ENCODE peak calls at places on chromosomes 5 and 9, in five cellular contexts. S, E, W, U and Z are unnamed samples.

GRCh38 chr5:116947691-116948528 is 373.3 kb upstream of the SEMA6A start:
- DNase-seq in S (peak; percentile 60), E (peak; percentile 2), W (peak; percentile 53), U (no peak), Z (no peak)

GRCh38 chr5:179346875-179347274 is 1.6 kb upstream of the ADAMTS2 start:
- DNase-seq in S (no peak), E (no peak), W (no peak), U (no peak), Z (no peak)

GRCh38 chr9:114611516-114612271 is 603 bp downstream of the TMEM268 start:
- DNase-seq in S (peak; percentile 63), E (peak; percentile 55), W (peak; percentile 85), U (no peak), Z (peak; percentile 39)

GRCh38 chr9:84772511-84772910 is 103.0 kb downstream of the NTRK2 start:
- DNase-seq in S (no peak), E (peak; percentile 23), W (no peak), U (no peak), Z (no peak)

GRCh38 chr9:2849943-2850342 is 6.0 kb upstream of the PUM3 start:
- DNase-seq in S (no peak), E (no peak), W (no peak), U (no peak), Z (no peak)

GRCh38 chr9:134162926-134163373 is 1.4 kb downstream of the RNU6ATAC start:
- DNase-seq in S (no peak), E (no peak), W (no peak), U (no peak), Z (no peak)

GRCh38 chr5:107451028-107451427 is 219.7 kb downstream of the EFNA5 start:
- DNase-seq in S (no peak), E (no peak), W (no peak), U (no peak), Z (no peak)

GRCh38 chr5:143527808-143528207 is 124.3 kb upstream of the NR3C1 start:
- DNase-seq in S (no peak), E (peak; percentile 68), W (peak; percentile 39), U (no peak), Z (peak; percentile 34)

GRCh38 chr9:107158321-107158720 is 124.8 kb upstream of the RAD23B start:
- DNase-seq in S (peak; percentile 31), E (no peak), W (peak; percentile 68), U (no peak), Z (peak; percentile 26)

GRCh38 chr5:150293091-150293941 is 3.7 kb upstream of the CAMK2A start:
- DNase-seq in S (no peak), E (no peak), W (no peak), U (no peak), Z (no peak)

GRCh38 chr5:165161204-165161603 is 1655.8 kb downstream of the MAT2B start:
- DNase-seq in S (peak; percentile 18), E (no peak), W (no peak), U (no peak), Z (no peak)

GRCh38 chr5:109223521-109223920 is 186.3 kb downstream of the PJA2 start:
- DNase-seq in S (no peak), E (no peak), W (peak; percentile 13), U (no peak), Z (no peak)
- TF ChIP-seq CTCF in S (no peak), E (no peak), W (peak; percentile 15), U (no peak), Z (no peak)

GRCh38 chr9:72394061-72394460 is 29.1 kb upstream of the ZFAND5 start:
- DNase-seq in S (no peak), E (no peak), W (no peak), U (no peak), Z (no peak)
- TF ChIP-seq CTCF in S (no peak), E (no peak), W (no peak), U (no peak), Z (no peak)

DNA sequence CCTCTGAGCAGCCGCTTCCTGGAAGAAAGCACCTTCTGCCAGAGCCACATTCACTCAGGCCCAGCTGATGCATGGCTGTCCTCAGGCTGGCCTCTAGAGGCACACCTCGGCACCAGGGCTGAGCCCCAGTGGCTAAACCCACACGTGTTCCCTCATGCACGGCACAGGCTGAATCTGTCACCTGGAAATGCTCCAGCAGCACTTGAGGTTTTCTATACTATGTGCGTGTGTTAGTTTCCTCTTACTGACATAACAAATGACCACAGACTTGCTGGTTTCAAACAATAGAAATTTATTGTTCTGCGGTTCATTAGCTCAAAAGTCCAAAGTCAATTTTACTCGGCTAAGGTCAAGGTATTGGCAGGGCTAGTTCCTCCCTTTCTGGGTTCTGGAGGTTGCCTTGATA is 141.4 kb downstream of the LRRC70 start:
- DNase-seq in S (peak; percentile 36), E (peak; percentile 1), W (peak; percentile 21), U (no peak), Z (peak; percentile 23)
- TF ChIP-seq CTCF in S (no peak), E (no peak), W (peak; percentile 38), U (peak; percentile 19), Z (peak; percentile 40)

GRCh38 chr9:130058154-130058553 is 4.4 kb downstream of the GPR107 start:
- DNase-seq in S (peak; percentile 35), E (no peak), W (peak; percentile 33), U (no peak), Z (no peak)
- TF ChIP-seq CTCF in S (no peak), E (peak; percentile 33), W (peak; percentile 44), U (peak; percentile 25), Z (peak; percentile 60)

GRCh38 chr5:169289520-169289919 is 11.4 kb downstream of the SLIT3 start:
- DNase-seq in S (no peak), E (no peak), W (no peak), U (no peak), Z (no peak)
- TF ChIP-seq CTCF in S (peak; percentile 30), E (no peak), W (no peak), U (peak; percentile 11), Z (peak; percentile 18)

GRCh38 chr5:91271999-91272398 is 111.1 kb downstream of the ARRDC3 start:
- DNase-seq in S (no peak), E (no peak), W (no peak), U (no peak), Z (no peak)

GRCh38 chr5:91264311-91265051 is 118.6 kb downstream of the ARRDC3 start:
- DNase-seq in S (no peak), E (no peak), W (no peak), U (no peak), Z (no peak)

GRCh38 chr5:91269198-91269597 is 113.9 kb downstream of the ARRDC3 start:
- DNase-seq in S (no peak), E (no peak), W (no peak), U (no peak), Z (no peak)

GRCh38 chr5:91263898-91264297 is 119.2 kb downstream of the ARRDC3 start:
- DNase-seq in S (no peak), E (no peak), W (no peak), U (no peak), Z (no peak)

DNA sequence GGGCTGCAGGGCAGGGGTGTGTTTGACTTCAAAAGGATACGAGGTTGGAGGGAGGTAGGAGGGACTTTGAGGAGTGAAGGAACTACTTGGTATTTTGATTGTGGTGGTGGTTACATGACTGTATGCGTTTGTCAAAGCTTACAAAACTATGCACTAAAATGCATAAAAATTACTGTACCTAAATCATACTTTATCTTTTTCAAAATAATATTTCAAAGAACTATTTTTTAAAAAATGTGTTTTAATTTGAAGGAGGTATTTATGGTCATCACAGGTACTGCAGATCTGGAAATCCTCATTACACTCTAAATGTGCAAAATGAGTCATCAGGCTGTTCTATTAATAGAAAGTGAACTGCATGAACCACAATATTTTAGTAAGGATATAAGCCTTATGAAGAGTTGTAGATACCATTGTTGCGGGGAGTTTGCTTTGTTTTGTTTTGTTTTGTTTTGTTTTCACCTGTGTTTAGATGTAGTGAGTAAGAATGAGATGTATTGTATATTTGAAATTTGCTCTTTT is 116.9 kb downstream of the ARRDC3 start:
- DNase-seq in S (peak; percentile 26), E (peak; percentile 68), W (peak; percentile 72), U (no peak), Z (peak; percentile 68)
- TF ChIP-seq CTCF in S (no peak), E (peak; percentile 14), W (no peak), U (no peak), Z (peak; percentile 62)

GRCh38 chr9:35452481-35452880 is 37.4 kb upstream of the RUSC2 start:
- DNase-seq in S (peak; percentile 14), E (no peak), W (peak; percentile 37), U (no peak), Z (no peak)
- TF ChIP-seq CTCF in S (no peak), E (no peak), W (peak; percentile 55), U (peak; percentile 8), Z (peak; percentile 45)

GRCh38 chr9:127545196-127546124 is 66.6 kb upstream of the STXBP1 start:
- DNase-seq in S (peak; percentile 93), E (peak; percentile 79), W (peak; percentile 57), U (no peak), Z (peak; percentile 47)
- TF ChIP-seq CTCF in S (no peak), E (no peak), W (peak; percentile 16), U (no peak), Z (peak; percentile 26)

GRCh38 chr5:43582082-43583005 is 20.6 kb upstream of the NNT start:
- DNase-seq in S (no peak), E (no peak), W (no peak), U (no peak), Z (no peak)
- TF ChIP-seq CTCF in S (no peak), E (no peak), W (no peak), U (no peak), Z (no peak)

DNA sequence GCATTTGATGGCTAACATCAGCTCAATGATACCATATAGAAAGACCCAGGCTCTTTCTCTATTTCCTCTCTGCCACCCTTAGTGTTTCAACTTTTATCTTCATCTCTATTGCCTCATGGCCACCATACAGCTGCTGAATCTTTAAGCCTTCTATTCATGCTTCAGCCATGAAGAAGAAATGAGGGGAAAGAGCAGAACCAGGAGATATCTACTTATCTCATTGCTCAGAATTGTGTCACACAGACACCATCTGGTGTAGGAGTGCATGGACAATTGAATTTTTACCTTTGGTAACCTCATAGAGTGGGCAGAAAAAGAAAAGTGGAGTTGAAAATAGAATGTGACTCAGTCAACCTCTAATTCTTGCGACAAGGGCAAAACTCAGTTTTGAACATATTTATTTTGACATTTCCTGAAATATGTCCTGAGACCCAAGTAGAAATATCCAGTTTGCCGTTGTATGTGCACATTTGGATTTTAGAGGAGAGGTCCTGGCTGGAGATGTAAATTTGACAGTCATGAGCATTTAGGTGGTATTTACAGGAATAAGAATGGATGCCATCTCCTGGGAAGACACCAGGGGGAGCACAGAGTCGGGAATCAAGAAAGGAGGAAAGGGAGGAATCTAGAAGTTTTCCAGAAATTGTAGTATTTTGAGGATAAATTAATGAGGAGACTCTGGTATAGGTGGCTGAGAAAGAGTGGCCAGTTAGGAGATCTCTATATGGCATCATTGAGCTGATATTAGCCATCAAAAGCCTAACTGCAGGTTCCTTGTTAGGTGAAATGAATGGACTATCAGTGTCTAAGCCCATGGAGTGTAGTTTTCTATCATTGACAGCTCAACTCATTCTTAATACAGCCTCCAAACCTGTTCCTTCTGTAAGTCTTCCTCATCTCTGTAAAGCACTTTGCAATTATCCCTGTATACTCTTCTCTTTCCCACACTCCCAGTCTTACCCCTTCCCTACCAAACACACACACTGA is 7.0 kb downstream of the GAPT start:
- DNase-seq in S (peak; percentile 53), E (peak; percentile 3), W (peak; percentile 64), U (no peak), Z (peak; percentile 20)
- TF ChIP-seq CTCF in S (peak; percentile 81), E (peak; percentile 84), W (peak; percentile 94), U (peak; percentile 84), Z (peak; percentile 81)